ENCODE peak calls at places on chromosomes 16 and 17, in six cellular contexts. J, A, V, T, M and W are unnamed samples.

GRCh38 chr16:57475711-57476339 is 10.5 kb downstream of the DOK4 start:
- DNase-seq in M (peak), J (peak), A (no peak), T (peak), V (peak), W (peak)

GRCh38 chr17:43183921-43184320 is 12.9 kb downstream of the NBR1 start:
- DNase-seq in V (no peak), T (no peak), A (no peak), J (no peak), M (no peak), W (no peak)

GRCh38 chr17:614637-615546 is 99.7 kb downstream of the VPS53 start:
- DNase-seq in M (no peak), J (peak), V (peak), A (no peak), T (no peak), W (no peak)

GRCh38 chr17:81976332-81977210 is 858 bp upstream of the ASPSCR1 start:
- DNase-seq in T (peak), J (no peak), V (peak), M (peak), A (no peak), W (peak)

GRCh38 chr17:1997146-1997586 is 28.0 kb downstream of the RTN4RL1 start:
- DNase-seq in T (no peak), M (no peak), V (no peak), A (no peak), J (no peak), W (no peak)

GRCh38 chr16:28821874-28822519 is 802 bp upstream of the ATXN2L start:
- DNase-seq in V (no peak), M (no peak), A (no peak), T (no peak), J (no peak), W (peak)

GRCh38 chr16:66846831-66847230 is 2.6 kb downstream of the CA7 start:
- DNase-seq in A (no peak), J (no peak), T (no peak), M (no peak), V (no peak), W (no peak)

GRCh38 chr17:27496501-27496943 is 40.3 kb downstream of the KSR1 start:
- DNase-seq in T (peak), V (no peak), J (no peak), A (no peak), M (no peak), W (peak)

GRCh38 chr17:47742319-47743181 is 9.5 kb downstream of the TBX21 start:
- DNase-seq in M (peak), V (no peak), J (no peak), A (peak), T (peak), W (peak)

GRCh38 chr17:68431045-68431608 is 26.2 kb downstream of the WIPI1 start:
- DNase-seq in V (no peak), M (no peak), J (no peak), T (no peak), A (no peak), W (no peak)
- H3K27ac ChIP-seq in V (no peak), M (no peak), J (no peak), T (no peak), A (no peak), W (no peak)

GRCh38 chr17:79616801-79617200 is 6.0 kb upstream of the RBFOX3 start:
- DNase-seq in J (no peak), A (no peak), T (peak), V (no peak), M (no peak), W (no peak)
- H2BK15ac ChIP-seq in J (no peak), A (no peak), T (no peak), V (no peak), M (no peak), W (no peak)

GRCh38 chr16:27267037-27267677 is 1.4 kb downstream of the NSMCE1 start:
- DNase-seq in T (no peak), A (no peak), M (no peak), V (no peak), J (no peak), W (no peak)
- H3K27ac ChIP-seq in T (no peak), A (no peak), M (no peak), V (no peak), J (no peak), W (no peak)

GRCh38 chr17:7098802-7099459 is 15.7 kb downstream of the ASGR2 start:
- DNase-seq in J (no peak), M (no peak), V (no peak), A (no peak), T (no peak), W (no peak)

GRCh38 chr17:7101531-7101930 is 13.1 kb downstream of the ASGR2 start:
- DNase-seq in A (no peak), V (no peak), T (no peak), J (no peak), M (no peak), W (no peak)

GRCh38 chr17:7097940-7098339 is 16.7 kb downstream of the ASGR2 start:
- DNase-seq in T (no peak), A (no peak), J (peak), V (no peak), M (no peak), W (no peak)

GRCh38 chr17:7094661-7095064 is 14.6 kb upstream of the CLEC10A start:
- DNase-seq in J (no peak), T (no peak), A (no peak), M (no peak), V (no peak), W (no peak)

GRCh38 chr17:7095642-7096041 is 15.6 kb upstream of the CLEC10A start:
- DNase-seq in M (no peak), V (no peak), T (no peak), J (no peak), A (no peak), W (no peak)
- H2BK15ac ChIP-seq in M (no peak), V (no peak), T (no peak), J (no peak), A (no peak), W (no peak)

GRCh38 chr17:78970834-78971763 is 8.6 kb downstream of the LGALS3BP start:
- DNase-seq in T (peak), V (peak), A (peak), M (peak), J (peak), W (peak)
- H3K27ac ChIP-seq in T (no peak), V (no peak), A (no peak), M (no peak), J (no peak), W (no peak)

GRCh38 chr17:17541640-17542001 is 45.4 kb upstream of the RASD1 start:
- DNase-seq in T (no peak), A (no peak), J (no peak), M (no peak), V (no peak), W (no peak)
- H2BK15ac ChIP-seq in T (no peak), A (no peak), J (no peak), M (no peak), V (no peak), W (no peak)

DNA sequence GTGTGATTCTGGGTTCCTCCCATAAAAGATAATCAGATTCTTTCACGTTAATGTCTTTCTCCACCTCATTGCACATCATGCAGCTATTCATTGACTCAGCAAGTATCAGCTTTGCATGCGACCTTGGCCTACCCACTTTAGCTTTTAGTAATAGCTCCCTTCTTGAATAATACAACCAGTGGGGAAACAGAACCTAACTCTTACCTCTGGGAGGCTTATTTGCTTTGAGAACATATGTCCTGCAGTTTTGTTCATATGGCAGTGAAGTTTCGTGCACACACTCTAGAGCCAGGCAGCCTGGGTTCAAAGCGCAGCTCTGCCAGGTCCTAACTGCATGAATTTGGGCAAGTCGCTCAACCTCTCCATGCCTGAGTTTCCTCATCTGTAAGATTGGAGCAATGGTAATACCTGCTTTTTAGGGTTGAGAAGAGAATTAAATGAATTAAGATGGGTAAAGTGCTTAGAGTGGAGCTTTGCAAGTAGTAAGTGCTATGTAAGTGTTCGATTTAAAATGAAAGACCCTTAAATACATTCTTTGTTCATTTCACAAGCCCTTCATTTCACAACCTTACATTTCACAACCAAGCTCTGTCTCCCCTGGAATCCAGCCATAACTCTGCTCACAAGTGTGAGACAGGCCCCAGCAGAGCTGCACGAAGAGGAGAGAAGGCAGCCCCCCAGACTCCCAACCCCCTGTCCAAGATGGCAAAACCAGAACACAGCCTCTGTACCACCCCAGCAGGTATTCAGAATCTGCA is 29.3 kb downstream of the MAPT start:
- DNase-seq in M (no peak), V (peak), T (no peak), J (peak), A (no peak), W (no peak)
- H3K27ac ChIP-seq in M (no peak), V (no peak), T (no peak), J (no peak), A (no peak), W (no peak)

DNA sequence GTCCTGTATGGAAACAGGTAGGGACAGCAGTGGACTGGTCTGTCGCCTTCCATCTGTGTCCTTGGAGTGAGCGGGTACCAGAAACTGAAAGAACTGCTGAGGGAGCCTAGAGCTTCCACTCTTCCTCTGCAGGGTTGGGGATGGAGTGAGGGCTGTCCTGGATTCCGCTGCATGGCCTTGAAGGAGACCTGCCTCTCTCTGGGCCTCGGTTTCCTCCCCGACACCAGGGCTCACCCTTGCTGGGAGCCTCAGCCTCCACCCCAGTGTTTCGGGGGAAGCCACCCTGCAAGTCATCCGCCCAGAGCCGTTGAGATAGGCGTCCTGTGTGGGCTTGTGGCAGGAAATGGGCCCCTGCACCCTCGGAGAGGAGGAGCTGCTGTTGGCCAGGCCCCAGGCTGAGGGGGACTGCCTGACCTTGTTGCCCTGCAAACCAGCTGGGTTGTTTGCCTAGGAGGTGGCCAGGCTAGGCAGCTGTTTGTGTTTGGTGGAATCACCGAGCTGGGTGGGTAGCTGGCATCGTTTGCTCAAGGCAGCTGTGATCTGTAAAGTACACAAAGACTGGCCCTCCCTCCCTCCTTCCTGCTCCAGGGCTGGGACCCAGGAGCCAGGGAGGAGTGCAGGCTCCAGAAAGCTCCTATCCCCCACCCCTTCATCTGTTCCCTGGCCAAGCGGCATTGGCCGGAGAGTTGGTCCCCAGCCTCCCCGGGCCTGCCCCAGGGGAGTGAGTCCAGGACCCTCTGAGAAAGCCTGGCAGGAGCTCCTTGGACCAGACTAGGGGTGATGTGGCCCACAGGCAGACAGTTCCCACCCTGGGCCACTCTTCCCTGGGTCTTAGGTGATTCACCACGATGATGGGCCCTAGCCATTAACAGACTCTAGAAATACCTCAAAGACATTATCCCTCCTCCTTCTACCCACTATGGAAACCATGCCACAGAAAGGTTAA is 1.3 kb downstream of the RAB37 start:
- DNase-seq in M (no peak), V (no peak), A (no peak), J (no peak), T (no peak), W (no peak)
- H2BK15ac ChIP-seq in M (no peak), V (peak), A (peak), J (no peak), T (no peak), W (no peak)